ENCODE peak calls at places on chromosomes 13 and 19, in eight cellular contexts. S is cardiac fibroblast; B is stomach; O is activated CD8-positive, alpha-beta T cell treated with anti-CD3 and anti-CD28 coated beads, Interleukin-2, amount 10 ng/mL, durations not matched to agents 7 days and 5 days; Q is activated T-helper 1 cell treated with anti-CD3 and anti-CD28 coated beads, Interleukin-2, amount 50 U/mL, for 16 hours; T is stimulated activated CD4-positive, alpha-beta T cell treated with anti-CD3 and anti-CD28 coated beads, Interleukin-4, amount 100 ng/mL, for 1 hour; J is GM23338; V is fibroblast of lung. I is an unnamed sample.

GRCh38 chr19:5192568-5192967 is 148.0 kb downstream of the PTPRS start:
- DNase-seq in S (no peak), B (no peak), O (no peak), Q (no peak), T (no peak), J (peak; percentile 52), V (no peak), I (no peak)

GRCh38 chr19:6161271-6161850 is 25.9 kb downstream of the ACSBG2 start:
- DNase-seq in S (peak; percentile 3), B (no peak), O (peak; percentile 93), Q (peak; percentile 0), T (peak; percentile 29), J (peak; percentile 86), V (no peak), I (peak; percentile 73)

GRCh38 chr19:11377237-11377636 is 2.8 kb downstream of the SWSAP1 start:
- DNase-seq in S (peak; percentile 88), B (no peak), O (peak; percentile 57), Q (no peak), T (no peak), J (peak; percentile 27), V (peak; percentile 91), I (peak; percentile 39)

GRCh38 chr19:13153627-13154240 is 3.5 kb downstream of the IER2 start:
- DNase-seq in S (peak; percentile 41), B (peak; percentile 44), O (peak; percentile 30), Q (no peak), T (peak; percentile 35), J (peak; percentile 61), V (peak; percentile 40), I (peak; percentile 34)

GRCh38 chr13:97116754-97117153 is 105.4 kb upstream of the MBNL2 start:
- DNase-seq in S (peak; percentile 60), B (no peak), O (no peak), Q (no peak), T (no peak), J (peak; percentile 27), V (peak; percentile 80), I (no peak)

GRCh38 chr19:40278361-40279045 is 6.6 kb downstream of the AKT2 start:
- DNase-seq in S (no peak), B (no peak), O (no peak), Q (no peak), T (no peak), J (no peak), V (no peak), I (no peak)

GRCh38 chr19:48819366-48819816 is 8.6 kb upstream of the BCAT2 start:
- DNase-seq in S (peak; percentile 80), B (peak; percentile 97), O (no peak), Q (no peak), T (no peak), J (no peak), V (peak; percentile 70), I (no peak)

GRCh38 chr13:110713981-110714797 is 689 bp downstream of the ING1 start:
- DNase-seq in S (peak; percentile 50), B (peak; percentile 59), O (peak; percentile 81), Q (peak; percentile 55), T (peak; percentile 70), J (peak; percentile 53), V (peak; percentile 52), I (peak; percentile 74)

GRCh38 chr19:48635263-48635965 is 1.8 kb downstream of the DBP start:
- DNase-seq in S (no peak), B (peak; percentile 75), O (peak; percentile 79), Q (peak; percentile 69), T (peak; percentile 76), J (peak; percentile 79), V (no peak), I (peak; percentile 77)

GRCh38 chr19:12202250-12202649 is 39.4 kb downstream of the ZNF136 start:
- DNase-seq in S (peak; percentile 24), B (peak; percentile 66), O (peak; percentile 62), Q (peak; percentile 7), T (peak; percentile 64), J (peak; percentile 81), V (no peak), I (peak; percentile 39)

GRCh38 chr19:1469936-1470863 is 8.8 kb downstream of the C19orf25 start:
- DNase-seq in S (no peak), B (peak; percentile 57), O (peak; percentile 80), Q (peak; percentile 54), T (peak; percentile 76), J (peak; percentile 84), V (no peak), I (peak; percentile 88)

GRCh38 chr13:82833928-82834327 is 1048.3 kb downstream of the SLITRK1 start:
- DNase-seq in S (peak; percentile 2), B (no peak), O (no peak), Q (no peak), T (no peak), J (no peak), V (peak; percentile 12), I (no peak)

GRCh38 chr13:43306364-43306763 is 283.0 kb downstream of the DNAJC15 start:
- DNase-seq in S (no peak), B (no peak), O (no peak), Q (no peak), T (no peak), J (no peak), V (no peak), I (no peak)

GRCh38 chr19:38250821-38251563 is 5.2 kb downstream of the PPP1R14A start:
- DNase-seq in S (peak; percentile 29), B (peak; percentile 60), O (no peak), Q (no peak), T (no peak), J (peak; percentile 41), V (no peak), I (no peak)